ENCODE peak calls at places on chromosome X, in six cellular contexts. W is SK-N-SH, T is K562, U is HepG2, D is HCT116, N is GM12878. X is an unnamed sample.

GRCh38 chrX:24231169-24231568 is 81.6 kb downstream of the ZFX start:
- DNase-seq in W (no peak), T (peak; percentile 38), U (no peak), D (peak; percentile 7), N (no peak), X (no peak)

GRCh38 chrX:19723427-19723826 is 164.0 kb downstream of the SH3KBP1 start:
- DNase-seq in W (no peak), T (no peak), U (no peak), D (no peak), N (no peak), X (no peak)

GRCh38 chrX:131752493-131753198 is 208.8 kb downstream of the OR13H1 start:
- DNase-seq in W (peak; percentile 14), T (no peak), U (no peak), D (no peak), N (peak; percentile 87), X (peak; percentile 81)

GRCh38 chrX:275967-276587 is 5.1 kb upstream of the PLCXD1 start:
- DNase-seq in W (peak; percentile 86), T (peak; percentile 79), U (peak; percentile 73), D (peak; percentile 37), N (no peak), X (no peak)

GRCh38 chrX:114581528-114582263 is 2.2 kb upstream of the HTR2C start:
- DNase-seq in W (peak; percentile 30), T (no peak), U (no peak), D (no peak), N (no peak), X (no peak)

GRCh38 chrX:45322382-45322781 is 121.7 kb upstream of the DIPK2B start:
- DNase-seq in W (no peak), T (no peak), U (peak; percentile 37), D (peak; percentile 51), N (no peak), X (peak; percentile 56)

GRCh38 chrX:55484948-55485347 is 4.7 kb downstream of the USP51 start:
- DNase-seq in W (no peak), T (no peak), U (no peak), D (no peak), N (no peak), X (no peak)

GRCh38 chrX:17014216-17014615 is 67.8 kb downstream of the REPS2 start:
- DNase-seq in W (no peak), T (no peak), U (no peak), D (no peak), N (no peak), X (no peak)

GRCh38 chrX:95841863-95842262 is 842.8 kb upstream of the DIAPH2 start:
- DNase-seq in W (no peak), T (no peak), U (no peak), D (no peak), N (no peak), X (no peak)

GRCh38 chrX:156003486-156004185 is 6.1 kb downstream of the IL9R start:
- DNase-seq in W (no peak), T (no peak), U (no peak), D (no peak), N (no peak), X (no peak)

GRCh38 chrX:16368696-16369095 is 201.4 kb downstream of the MAGEB17 start:
- DNase-seq in W (no peak), T (no peak), U (no peak), D (no peak), N (no peak), X (no peak)

GRCh38 chrX:55026143-55026542 is 4.6 kb downstream of the ALAS2 start:
- DNase-seq in W (no peak), T (no peak), U (no peak), D (no peak), N (no peak), X (no peak)

GRCh38 chrX:136307471-136307870 is 6.7 kb downstream of the ADGRG4 start:
- DNase-seq in W (no peak), T (no peak), U (no peak), D (no peak), N (no peak), X (no peak)

GRCh38 chrX:106948641-106949040 is 28.4 kb downstream of the CLDN2 start:
- DNase-seq in W (no peak), T (no peak), U (no peak), D (no peak), N (no peak), X (no peak)

GRCh38 chrX:136030357-136031225 is 45.4 kb downstream of the SLC9A6 start:
- DNase-seq in W (no peak), T (no peak), U (no peak), D (no peak), N (no peak), X (no peak)

GRCh38 chrX:130793966-130794365 is 109.0 kb downstream of the ENOX2 start:
- DNase-seq in W (peak; percentile 5), T (no peak), U (no peak), D (no peak), N (no peak), X (no peak)

GRCh38 chrX:140132937-140133336 is 167.6 kb upstream of the CXorf66 start:
- DNase-seq in W (no peak), T (no peak), U (no peak), D (no peak), N (no peak), X (no peak)

GRCh38 chrX:47316276-47317025 is 53.9 kb upstream of the ZNF157 start:
- DNase-seq in W (peak; percentile 34), T (no peak), U (no peak), D (no peak), N (no peak), X (no peak)

GRCh38 chrX:139204903-139205667 is 325.5 kb upstream of the F9 start:
- DNase-seq in W (peak; percentile 27), T (peak; percentile 51), U (no peak), D (no peak), N (no peak), X (no peak)

GRCh38 chrX:119552508-119552907 is 12.7 kb downstream of the STEEP1 start:
- DNase-seq in W (no peak), T (no peak), U (no peak), D (no peak), N (no peak), X (no peak)

GRCh38 chrX:85544609-85545008 is 165.1 kb upstream of the POF1B start:
- DNase-seq in W (no peak), T (no peak), U (no peak), D (no peak), N (no peak), X (no peak)

GRCh38 chrX:24448762-24449161 is 16.3 kb upstream of the PDK3 start:
- DNase-seq in W (no peak), T (no peak), U (no peak), D (no peak), N (no peak), X (no peak)

GRCh38 chrX:20595928-20596550 is 329.3 kb upstream of the RPS6KA3 start:
- DNase-seq in W (no peak), T (no peak), U (no peak), D (no peak), N (no peak), X (no peak)

GRCh38 chrX:21735038-21735752 is 22.7 kb downstream of the SMPX start:
- DNase-seq in W (no peak), T (no peak), U (no peak), D (no peak), N (no peak), X (no peak)

GRCh38 chrX:9876205-9876604 is 90.0 kb downstream of the SHROOM2 start:
- DNase-seq in W (no peak), T (no peak), U (no peak), D (no peak), N (no peak), X (no peak)

GRCh38 chrX:9880912-9881311 is 86.2 kb upstream of the CLDN34 start:
- DNase-seq in W (no peak), T (no peak), U (no peak), D (no peak), N (no peak), X (no peak)

GRCh38 chrX:9880237-9880636 is 86.9 kb upstream of the CLDN34 start:
- DNase-seq in W (no peak), T (no peak), U (no peak), D (no peak), N (no peak), X (no peak)

GRCh38 chrX:9875801-9876200 is 89.6 kb downstream of the SHROOM2 start:
- DNase-seq in W (no peak), T (no peak), U (no peak), D (no peak), N (no peak), X (no peak)

DNA sequence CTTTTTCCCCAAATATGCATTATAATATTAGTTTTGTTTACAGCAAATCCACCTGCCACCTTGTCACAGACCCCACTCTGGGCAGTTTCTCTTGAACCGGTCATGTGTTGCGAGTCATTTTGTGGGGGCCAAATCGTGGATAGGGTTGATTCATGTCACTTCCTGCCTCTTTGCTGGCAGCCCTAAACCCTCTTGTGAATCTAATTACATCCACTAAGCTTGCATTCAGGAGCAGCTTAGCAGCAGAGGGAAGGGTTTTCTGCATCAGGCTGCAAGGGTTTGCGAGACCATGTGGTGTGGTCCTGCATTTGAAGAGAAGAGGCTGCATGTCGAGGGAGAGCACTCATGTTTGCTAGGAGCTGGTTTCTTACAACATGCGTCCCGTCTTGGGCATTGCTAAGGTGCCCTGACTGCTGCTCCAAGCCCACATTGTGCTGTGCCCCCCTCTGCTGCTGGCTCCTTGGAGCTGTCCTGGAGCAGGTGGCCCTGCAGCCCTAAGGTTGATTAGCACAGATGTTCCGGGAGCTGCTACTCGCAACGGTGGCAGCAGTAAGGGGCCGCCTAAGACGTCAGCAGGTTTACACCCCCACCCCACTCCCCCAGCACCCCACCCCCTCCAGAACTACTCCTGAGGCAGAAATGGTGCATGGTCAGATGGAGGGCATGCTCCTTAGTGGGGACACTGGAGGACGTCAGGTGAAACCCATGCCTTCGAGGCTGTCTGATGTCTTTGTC is 88.8 kb upstream of the CLDN34 start:
- DNase-seq in W (no peak), T (no peak), U (no peak), D (no peak), N (no peak), X (no peak)
- H3K4me3 ChIP-seq in W (no peak overlapping the region), T (no peak overlapping the region), U (no peak overlapping the region), D (no peak overlapping the region), N (no peak overlapping the region), X (no peak overlapping the region)

GRCh38 chrX:80550722-80551121 is 130.5 kb downstream of the TENT5D start:
- DNase-seq in W (no peak), T (peak; percentile 4), U (peak; percentile 12), D (no peak), N (no peak), X (no peak)
- TF ChIP-seq SIN3A in W (no peak), T (no peak), U (no peak), D (no peak), N (no peak), X (no peak)

GRCh38 chrX:153816821-153817220 is 13.5 kb downstream of the PDZD4 start:
- DNase-seq in W (peak; percentile 29), T (peak; percentile 47), U (no peak), D (no peak), N (no peak), X (no peak)
- TF ChIP-seq REST in W (no peak), T (no peak), U (no peak), D (no peak), N (no peak), X (no peak)

GRCh38 chrX:137565318-137565904 is 516 bp upstream of the ZIC3 start:
- DNase-seq in W (no peak), T (no peak), U (no peak), D (no peak), N (no peak), X (no peak)
- H3K4me3 ChIP-seq in W (peak overlapping the region; percentile 43), T (no peak overlapping the region), U (no peak overlapping the region), D (no peak overlapping the region), N (no peak overlapping the region), X (no peak overlapping the region)

X was measured in Panc1.